ENCODE peak calls at places on chromosomes 3 and 15, in six cellular contexts. I, D, V, B, Y and S are unnamed samples.

GRCh38 chr3:186259612-186260383 is 102.2 kb downstream of the DGKG start:
- DNase-seq in B (no peak), I (peak), V (peak), D (peak), Y (peak), S (peak)

GRCh38 chr15:84702961-84703482 is 12.9 kb downstream of the SEC11A start:
- DNase-seq in Y (no peak), V (peak), B (no peak), I (no peak), D (peak), S (peak)

GRCh38 chr3:163726125-163726524 is 1352.2 kb downstream of the SI start:
- DNase-seq in Y (no peak), V (no peak), B (no peak), I (no peak), D (no peak), S (no peak)

GRCh38 chr15:101057841-101058407 is 138.8 kb downstream of the LRRK1 start:
- DNase-seq in B (no peak), V (peak), D (no peak), I (no peak), Y (no peak), S (no peak)

GRCh38 chr15:99341786-99342185 is 90.5 kb downstream of the LRRC28 start:
- DNase-seq in Y (no peak), D (no peak), V (no peak), B (no peak), I (no peak), S (peak)

GRCh38 chr3:184543848-184544512 is 17.6 kb upstream of the EPHB3 start:
- DNase-seq in B (peak), D (peak), Y (peak), I (peak), V (peak), S (peak)

GRCh38 chr3:57691411-57692133 is 1.3 kb downstream of the DENND6A start:
- DNase-seq in Y (no peak), D (no peak), I (peak), V (no peak), B (no peak), S (no peak)

GRCh38 chr3:140499114-140499757 is 178.6 kb upstream of the TRIM42 start:
- DNase-seq in I (no peak), Y (no peak), D (peak), V (no peak), B (no peak), S (no peak)

GRCh38 chr3:100662113-100662823 is 47.0 kb upstream of the TFG start:
- DNase-seq in B (no peak), I (no peak), D (peak), V (no peak), Y (no peak), S (no peak)

GRCh38 chr15:48040166-48040817 is 80.5 kb upstream of the SLC24A5 start:
- DNase-seq in D (peak), B (no peak), I (no peak), Y (no peak), V (no peak), S (peak)

GRCh38 chr3:184584001-184584891 is 22.7 kb downstream of the EPHB3 start:
- DNase-seq in I (no peak), B (no peak), Y (peak), V (no peak), D (peak), S (no peak)

GRCh38 chr3:195081242-195081963 is 189.6 kb downstream of the XXYLT1 start:
- DNase-seq in V (peak), I (no peak), Y (no peak), D (no peak), B (no peak), S (no peak)

GRCh38 chr3:3020209-3020608 is 90.0 kb downstream of the IL5RA start:
- DNase-seq in B (no peak), D (no peak), Y (no peak), I (no peak), V (no peak), S (no peak)

GRCh38 chr15:90667063-90667754 is 49.9 kb upstream of the BLM start:
- DNase-seq in B (no peak), I (no peak), D (no peak), Y (no peak), V (no peak), S (no peak)

GRCh38 chr15:98442379-98442833 is 205.9 kb upstream of the IGF1R start:
- DNase-seq in I (peak), B (peak), V (peak), D (peak), Y (peak), S (peak)

GRCh38 chr3:194745427-194746184 is 59.9 kb downstream of the FAM43A start:
- DNase-seq in D (no peak), B (no peak), Y (no peak), I (no peak), V (no peak), S (no peak)

GRCh38 chr3:53318522-53318921 is 28.8 kb downstream of the DCP1A start:
- DNase-seq in V (no peak), Y (no peak), D (no peak), B (peak), I (no peak), S (peak)

GRCh38 chr15:74179101-74179841 is 5.8 kb downstream of the ISLR start:
- DNase-seq in D (peak), Y (no peak), B (peak), V (peak), I (no peak), S (peak)

GRCh38 chr15:83053151-83053550 is 13.9 kb downstream of the BTBD1 start:
- DNase-seq in D (peak), V (no peak), Y (no peak), B (peak), I (no peak), S (peak)

GRCh38 chr3:183253364-183253960 is 409 bp downstream of the B3GNT5 start:
- DNase-seq in D (peak), Y (peak), I (peak), B (no peak), V (peak), S (no peak)

GRCh38 chr3:104941785-104942184 is 424.9 kb upstream of the ALCAM start:
- DNase-seq in I (no peak), B (no peak), Y (no peak), D (peak), V (no peak), S (no peak)

GRCh38 chr3:30319713-30320112 is 286.7 kb upstream of the TGFBR2 start:
- DNase-seq in B (peak), D (peak), V (peak), Y (peak), I (peak), S (peak)

GRCh38 chr3:71191031-71191482 is 392.5 kb downstream of the FOXP1 start:
- DNase-seq in I (no peak), Y (no peak), V (no peak), B (no peak), D (no peak), S (no peak)

GRCh38 chr3:4821975-4822374 is 157.3 kb upstream of the BHLHE40 start:
- DNase-seq in I (peak), Y (no peak), V (peak), D (no peak), B (no peak), S (no peak)

GRCh38 chr3:46289551-46289950 is 47.3 kb downstream of the CCR3 start:
- DNase-seq in V (no peak), Y (no peak), I (no peak), D (no peak), B (no peak), S (no peak)

GRCh38 chr3:33901862-33902563 is 103.6 kb downstream of the PDCD6IP start:
- DNase-seq in I (no peak), B (no peak), D (no peak), V (no peak), Y (no peak), S (no peak)

GRCh38 chr15:80560601-80561025 is 134.5 kb upstream of the ABHD17C start:
- DNase-seq in V (no peak), B (no peak), Y (no peak), D (no peak), I (no peak), S (no peak)

GRCh38 chr3:117903226-117903625 is 1131.4 kb downstream of the IGSF11 start:
- DNase-seq in Y (no peak), B (peak), I (no peak), V (no peak), D (peak), S (peak)

GRCh38 chr3:145953316-145953715 is 207.7 kb downstream of the PLOD2 start:
- DNase-seq in D (peak), I (no peak), Y (no peak), B (no peak), V (no peak), S (no peak)

GRCh38 chr3:42613462-42613861 is 13.0 kb downstream of the NKTR start:
- DNase-seq in V (no peak), Y (no peak), D (peak), B (no peak), I (no peak), S (peak)

GRCh38 chr15:52417501-52417900 is 111.2 kb downstream of the MYO5A start:
- DNase-seq in Y (no peak), I (no peak), D (no peak), B (peak), V (no peak), S (peak)

GRCh38 chr3:117977504-117978228 is 1057.0 kb downstream of the IGSF11 start:
- DNase-seq in D (no peak), V (no peak), Y (no peak), B (no peak), I (no peak), S (no peak)

GRCh38 chr3:42600111-42600957 is at the start of gene NKTR:
- DNase-seq in D (peak), B (peak), I (peak), V (peak), Y (peak), S (peak)